ENCODE peak calls at places on chromosomes 2 and 18, in eight cellular contexts. O is sciatic nerve; D is stimulated activated CD4-positive, alpha-beta T cell treated with anti-CD3 and anti-CD28 coated beads, Interleukin-4, amount 100 ng/mL, for 48 hours; V is activated CD4-positive, alpha-beta T cell treated with anti-CD3 and anti-CD28 coated beads, Interleukin-2, amount 10 ng/mL, durations not matched to agents 24 days and 14 days; A is stomach; M is NCI-H524; K is GF-D8; I is mesendoderm. U is an unnamed sample.

GRCh38 chr2:61575447-61575859 is 37.3 kb upstream of the XPO1 start:
- DNase-seq in O (no peak), D (no peak), V (no peak), A (no peak), M (no peak), K (no peak), I (peak; percentile 54), U (no peak)

GRCh38 chr2:172599917-172600316 is 44.0 kb downstream of the PDK1 start:
- DNase-seq in O (no peak), D (no peak), V (no peak), A (no peak), M (no peak), K (no peak), I (no peak), U (no peak)

GRCh38 chr2:38176619-38177021 is 100.7 kb upstream of the CYP1B1 start:
- DNase-seq in O (no peak), D (no peak), V (no peak), A (no peak), M (no peak), K (no peak), I (no peak), U (no peak)

GRCh38 chr18:7300971-7301553 is 70.2 kb downstream of the LRRC30 start:
- DNase-seq in O (no peak), D (no peak), V (no peak), A (no peak), M (no peak), K (no peak), I (no peak), U (no peak)

GRCh38 chr2:29747786-29748470 is 173.5 kb downstream of the ALK start:
- DNase-seq in O (no peak), D (peak; percentile 1), V (no peak), A (no peak), M (peak; percentile 99), K (no peak), I (no peak), U (no peak)

GRCh38 chr2:225814554-225814953 is 415.0 kb downstream of the NYAP2 start:
- DNase-seq in O (no peak), D (no peak), V (no peak), A (no peak), M (no peak), K (no peak), I (no peak), U (no peak)

GRCh38 chr2:152134488-152135280 is 35.8 kb upstream of the CACNB4 start:
- DNase-seq in O (no peak), D (peak; percentile 8), V (peak; percentile 71), A (no peak), M (no peak), K (no peak), I (peak; percentile 27), U (no peak)

GRCh38 chr2:28713582-28714292 is 37.9 kb upstream of the PPP1CB start:
- DNase-seq in O (no peak), D (no peak), V (no peak), A (no peak), M (no peak), K (no peak), I (no peak), U (no peak)

GRCh38 chr2:1642066-1642861 is 102.1 kb downstream of the PXDN start:
- DNase-seq in O (peak; percentile 48), D (no peak), V (no peak), A (no peak), M (no peak), K (no peak), I (peak; percentile 45), U (no peak)

GRCh38 chr2:241656190-241656741 is 18.8 kb downstream of the ATG4B start:
- DNase-seq in O (no peak), D (no peak), V (no peak), A (no peak), M (no peak), K (no peak), I (no peak), U (no peak)

GRCh38 chr2:100959225-100959880 is 42.7 kb upstream of the RPL31 start:
- DNase-seq in O (no peak), D (no peak), V (no peak), A (peak; percentile 34), M (no peak), K (no peak), I (no peak), U (no peak)

GRCh38 chr2:33042819-33043218 is 96.1 kb downstream of the LTBP1 start:
- DNase-seq in O (no peak), D (no peak), V (no peak), A (no peak), M (no peak), K (no peak), I (no peak), U (no peak)

GRCh38 chr18:24021505-24021904 is 7.0 kb downstream of the TTC39C start:
- DNase-seq in O (no peak), D (no peak), V (no peak), A (no peak), M (no peak), K (peak; percentile 55), I (no peak), U (no peak)

GRCh38 chr2:164369416-164369815 is 251.9 kb downstream of the GRB14 start:
- DNase-seq in O (no peak), D (no peak), V (no peak), A (no peak), M (no peak), K (no peak), I (no peak), U (no peak)

GRCh38 chr2:30684546-30684945 is 122.7 kb downstream of the CAPN13 start:
- DNase-seq in O (no peak), D (no peak), V (no peak), A (no peak), M (no peak), K (no peak), I (no peak), U (no peak)

GRCh38 chr2:19876751-19877150 is 25.0 kb downstream of the TTC32 start:
- DNase-seq in O (no peak), D (no peak), V (no peak), A (no peak), M (no peak), K (no peak), I (peak; percentile 17), U (no peak)

GRCh38 chr18:57585421-57585820 is 1.1 kb downstream of the FECH start:
- DNase-seq in O (no peak), D (no peak), V (no peak), A (no peak), M (no peak), K (no peak), I (no peak), U (peak; percentile 66)

U was measured in hippocampal formation.